ENCODE peak calls at places on chromosomes 4 and X, in six cellular contexts. X is WTC11, O is neuronal stem cell, H is NCI-H748 treated with DMSO at 0.1 percent for 48 hours, C is NCI-H2107, B is lung microvascular endothelial cell. S is an unnamed sample.

GRCh38 chrX:2430265-2430825 is 70.4 kb downstream of the DHRSX start:
- DNase-seq in X (no peak), O (no peak), H (no peak), C (no peak), B (no peak), S (no peak)

GRCh38 chrX:82320554-82320953 is 1118.7 kb downstream of the SH3BGRL start:
- DNase-seq in X (no peak), O (peak), H (no peak), C (no peak), B (no peak), S (no peak)

GRCh38 chr4:38030023-38030422 is 69.8 kb downstream of the PTTG2 start:
- DNase-seq in X (no peak), O (no peak), H (no peak), C (no peak), B (no peak), S (no peak)

GRCh38 chrX:111581086-111581485 is 69.6 kb downstream of the SERTM2 start:
- DNase-seq in X (no peak), O (no peak), H (no peak), C (no peak), B (no peak), S (no peak)

GRCh38 chrX:11757729-11758399 is at the start of gene MSL3:
- DNase-seq in X (peak), O (peak), H (peak), C (no peak), B (peak), S (no peak)

GRCh38 chrX:64427787-64428186 is 32.5 kb upstream of the MTMR8 start:
- DNase-seq in X (no peak), O (no peak), H (no peak), C (no peak), B (no peak), S (no peak)

GRCh38 chrX:120301497-120301896 is 9.8 kb downstream of the TMEM255A start:
- DNase-seq in X (no peak), O (no peak), H (no peak), C (no peak), B (no peak), S (no peak)

GRCh38 chrX:109967151-109967550 is 35.8 kb upstream of the TMEM164 start:
- DNase-seq in X (no peak), O (no peak), H (no peak), C (no peak), B (no peak), S (no peak)

GRCh38 chr4:127055349-127055748 is 577.4 kb upstream of the INTU start:
- DNase-seq in X (no peak), O (no peak), H (no peak), C (peak), B (no peak), S (no peak)

GRCh38 chrX:77691916-77692315 is 94.1 kb downstream of the ATRX start:
- DNase-seq in X (no peak), O (no peak), H (no peak), C (no peak), B (no peak), S (no peak)

GRCh38 chrX:96181571-96181970 is 503.1 kb upstream of the DIAPH2 start:
- DNase-seq in X (no peak), O (no peak), H (no peak), C (no peak), B (no peak), S (no peak)

GRCh38 chrX:126509917-126510316 is 42.7 kb downstream of the DCAF12L1 start:
- DNase-seq in X (no peak), O (no peak), H (no peak), C (no peak), B (no peak), S (no peak)

GRCh38 chr4:118018381-118018780 is 15.9 kb upstream of the NDST3 start:
- DNase-seq in X (no peak), O (no peak), H (no peak), C (no peak), B (no peak), S (no peak)

GRCh38 chr4:165325732-165326512 is 1.5 kb upstream of the MSMO1 start:
- DNase-seq in X (no peak), O (no peak), H (no peak), C (no peak), B (no peak), S (peak)

GRCh38 chrX:118536687-118537461 is 41.3 kb downstream of the DOCK11 start:
- DNase-seq in X (peak), O (no peak), H (no peak), C (no peak), B (peak), S (no peak)

GRCh38 chr4:10173754-10174749 is 57.5 kb upstream of the WDR1 start:
- DNase-seq in X (no peak), O (no peak), H (no peak), C (peak), B (no peak), S (no peak)

GRCh38 chr4:102139132-102139573 is 206.1 kb downstream of the SLC39A8 start:
- DNase-seq in X (no peak), O (no peak), H (no peak), C (no peak), B (peak), S (no peak)

GRCh38 chrX:42770566-42770965 is 7.4 kb downstream of the PPP1R2C start:
- DNase-seq in X (no peak), O (no peak), H (no peak), C (no peak), B (no peak), S (no peak)

GRCh38 chr4:54802336-54802735 is 144.6 kb downstream of the KIT start:
- DNase-seq in X (no peak), O (no peak), H (no peak), C (no peak), B (no peak), S (no peak)

GRCh38 chr4:15244354-15244753 is 183.5 kb upstream of the C1QTNF7 start:
- DNase-seq in X (no peak), O (no peak), H (no peak), C (no peak), B (no peak), S (no peak)

GRCh38 chr4:19748470-19748869 is 503.2 kb upstream of the SLIT2 start:
- DNase-seq in X (no peak), O (no peak), H (no peak), C (no peak), B (no peak), S (no peak)

GRCh38 chrX:39453847-39454645 is 643.7 kb downstream of the BCOR start:
- DNase-seq in X (no peak), O (no peak), H (no peak), C (no peak), B (no peak), S (no peak)

GRCh38 chr4:168154546-168155277 is 62.4 kb downstream of the ANXA10 start:
- DNase-seq in X (no peak), O (no peak), H (no peak), C (no peak), B (no peak), S (no peak)

GRCh38 chr4:2458546-2459491 is 10.1 kb upstream of the RNF4 start:
- DNase-seq in X (no peak), O (no peak), H (no peak), C (no peak), B (no peak), S (no peak)

GRCh38 chr4:113125418-113125817 is 76.0 kb downstream of the ANK2 start:
- DNase-seq in X (no peak), O (no peak), H (no peak), C (no peak), B (no peak), S (no peak)

GRCh38 chr4:105944535-105944934 is 49.3 kb downstream of the NPNT start:
- DNase-seq in X (no peak), O (no peak), H (no peak), C (no peak), B (no peak), S (no peak)

GRCh38 chr4:138308421-138308820 is 66.3 kb upstream of the SLC7A11 start:
- DNase-seq in X (no peak), O (no peak), H (no peak), C (no peak), B (no peak), S (no peak)

GRCh38 chrX:12614266-12614665 is 176.9 kb upstream of the PRPS2 start:
- DNase-seq in X (no peak), O (no peak), H (no peak), C (no peak), B (no peak), S (no peak)

GRCh38 chr4:74376888-74377483 is 12.0 kb downstream of the EREG start:
- DNase-seq in X (no peak), O (no peak), H (no peak), C (no peak), B (peak), S (peak)

GRCh38 chrX:2540426-2540942 is 39.7 kb upstream of the DHRSX start:
- DNase-seq in X (no peak), O (no peak), H (no peak), C (no peak), B (no peak), S (no peak)

GRCh38 chrX:38881727-38882126 is 80.5 kb downstream of the MID1IP1 start:
- DNase-seq in X (no peak), O (no peak), H (no peak), C (no peak), B (no peak), S (no peak)

GRCh38 chrX:97096385-97096784 is 212.7 kb downstream of the RPA4 start:
- DNase-seq in X (no peak), O (no peak), H (no peak), C (no peak), B (no peak), S (no peak)

GRCh38 chrX:119734897-119735339 is 23.5 kb upstream of the SOWAHD start:
- DNase-seq in X (no peak), O (no peak), H (peak), C (peak), B (no peak), S (no peak)

GRCh38 chrX:108216862-108217571 is 125.4 kb downstream of the ATG4A start:
- DNase-seq in X (no peak), O (no peak), H (no peak), C (no peak), B (no peak), S (no peak)

GRCh38 chr4:166049036-166049435 is 176.0 kb downstream of the TLL1 start:
- DNase-seq in X (no peak), O (no peak), H (no peak), C (no peak), B (no peak), S (no peak)

GRCh38 chr4:55768291-55768690 is 51.3 kb upstream of the EXOC1L start:
- DNase-seq in X (no peak), O (peak), H (no peak), C (no peak), B (peak), S (peak)

GRCh38 chr4:8392591-8393190 is 47.8 kb downstream of the ACOX3 start:
- DNase-seq in X (no peak), O (no peak), H (no peak), C (no peak), B (no peak), S (no peak)

GRCh38 chrX:97119474-97120109 is 235.9 kb downstream of the RPA4 start:
- DNase-seq in X (no peak), O (no peak), H (no peak), C (peak), B (no peak), S (no peak)